ENCODE peak calls at places on chromosomes 6 and 20, in six cellular contexts. Z, S, C, A, H and V are unnamed samples.

GRCh38 chr20:16518068-16518783 is 55.0 kb downstream of the KIF16B start:
- DNase-seq in C (no peak), Z (peak; percentile 50), A (peak; percentile 45), S (no peak), H (peak; percentile 69), V (peak; percentile 19)

GRCh38 chr6:149938571-149939462 is 3.0 kb upstream of the ULBP2 start:
- DNase-seq in S (no peak), Z (no peak), H (no peak), C (no peak), A (no peak), V (no peak)

GRCh38 chr6:107473660-107474059 is 14.3 kb upstream of the PDSS2 start:
- DNase-seq in A (no peak), S (no peak), Z (no peak), C (no peak), H (no peak), V (no peak)

GRCh38 chr6:89204096-89204495 is 13.1 kb downstream of the GABRR1 start:
- DNase-seq in S (no peak), C (no peak), H (no peak), Z (no peak), A (no peak), V (peak; percentile 11)

GRCh38 chr20:25243416-25243979 is 4.4 kb upstream of the PYGB start:
- DNase-seq in H (no peak), C (no peak), A (no peak), S (no peak), Z (no peak), V (no peak)

GRCh38 chr6:44237021-44237812 is 9.7 kb upstream of the HSP90AB1 start:
- DNase-seq in C (peak; percentile 90), H (peak; percentile 96), Z (peak; percentile 93), S (peak; percentile 91), A (peak; percentile 94), V (peak; percentile 96)

GRCh38 chr6:2630362-2630761 is 120.4 kb downstream of the MYLK4 start:
- DNase-seq in C (peak; percentile 28), S (no peak), Z (no peak), A (no peak), H (peak; percentile 92), V (no peak)

GRCh38 chr20:18267815-18268214 is 20.5 kb upstream of the ZNF133 start:
- DNase-seq in S (no peak), A (no peak), C (no peak), Z (no peak), H (no peak), V (no peak)

GRCh38 chr6:73393278-73393677 is 1.4 kb upstream of the DDX43 start:
- DNase-seq in C (no peak), A (no peak), Z (no peak), H (no peak), S (no peak), V (no peak)

GRCh38 chr6:31626952-31627351 is 6.4 kb downstream of the PRRC2A start:
- DNase-seq in C (no peak), A (no peak), S (no peak), H (no peak), Z (no peak), V (no peak)

GRCh38 chr6:47655719-47656595 is 42.4 kb upstream of the ADGRF4 start:
- DNase-seq in H (peak; percentile 33), Z (no peak), C (no peak), A (peak; percentile 50), S (no peak), V (no peak)

GRCh38 chr20:10519361-10520048 is 84.4 kb downstream of the SLX4IP start:
- DNase-seq in C (no peak), S (no peak), Z (no peak), H (no peak), A (no peak), V (no peak)

GRCh38 chr6:32703347-32703746 is 36.9 kb upstream of the HLA-DQB1 start:
- DNase-seq in Z (no peak), H (no peak), A (no peak), S (no peak), C (no peak), V (no peak)

GRCh38 chr6:39061182-39061581 is 12.6 kb downstream of the GLP1R start:
- DNase-seq in S (no peak), Z (no peak), A (no peak), C (no peak), H (no peak), V (no peak)

GRCh38 chr6:118387921-118388701 is 160.0 kb upstream of the PLN start:
- DNase-seq in S (no peak), H (peak; percentile 2), Z (no peak), C (no peak), A (no peak), V (no peak)

GRCh38 chr6:53043626-53044025 is 21.6 kb upstream of the FBXO9 start:
- DNase-seq in A (no peak), C (no peak), H (no peak), Z (no peak), S (no peak), V (no peak)

DNA sequence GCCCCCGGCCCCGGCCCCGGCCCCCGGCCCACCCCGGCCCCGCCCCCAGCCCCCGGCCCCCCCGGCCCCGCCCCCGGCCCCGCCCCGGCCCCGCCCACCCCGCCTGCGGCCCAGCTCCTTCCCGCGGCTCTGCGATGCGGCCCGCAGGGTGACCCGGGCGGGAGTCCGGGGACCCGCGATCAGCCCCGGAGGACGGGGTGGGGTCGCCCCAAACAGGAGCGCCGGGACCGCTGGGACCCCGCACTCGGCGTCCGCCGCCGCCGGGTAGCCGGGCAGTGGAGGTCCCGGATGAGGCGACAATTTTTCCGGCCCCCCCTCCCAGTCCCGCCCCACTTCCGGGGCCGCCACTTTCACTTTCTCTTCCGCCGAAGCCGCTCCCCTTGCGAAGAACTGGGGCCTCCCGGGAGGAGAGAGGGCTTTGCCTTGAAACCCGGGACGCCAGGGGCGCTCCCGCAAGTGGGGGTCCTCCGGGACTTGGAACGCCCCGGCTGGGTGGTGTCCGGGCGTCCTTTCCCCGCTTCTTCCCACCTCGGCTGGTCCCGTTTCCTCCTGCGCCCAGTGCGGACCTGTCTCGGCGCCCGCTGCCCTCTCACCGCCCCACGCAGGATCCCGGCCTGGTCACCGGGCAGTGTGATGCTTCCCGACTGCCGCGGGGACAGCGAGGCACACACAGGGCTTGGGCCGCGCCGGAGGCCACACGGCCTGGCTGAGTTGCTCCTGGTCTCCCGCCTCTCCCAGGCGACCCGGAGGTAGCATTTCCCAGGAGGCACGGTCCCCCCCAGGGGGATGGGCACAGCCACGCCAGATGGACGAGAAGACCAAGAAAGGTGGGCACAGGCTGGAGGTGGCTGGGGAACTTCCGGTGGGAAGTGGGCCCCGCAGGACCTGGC is at the start of gene RBCK1:
- DNase-seq in Z (peak; percentile 76), H (peak; percentile 84), C (peak; percentile 92), S (peak; percentile 68), A (peak; percentile 89), V (peak; percentile 81)
- TF ChIP-seq POLR2A in Z (peak; percentile 32), H (peak; percentile 5), C (peak; percentile 45), S (no peak), A (peak; percentile 53), V (peak; percentile 72)

GRCh38 chr6:120373185-120373584 is 961.1 kb downstream of the TBC1D32 start:
- DNase-seq in H (no peak), S (no peak), Z (no peak), C (no peak), A (no peak), V (no peak)
- TF ChIP-seq POLR2A in H (no peak), S (no peak), Z (no peak), C (no peak), A (no peak), V (no peak)

DNA sequence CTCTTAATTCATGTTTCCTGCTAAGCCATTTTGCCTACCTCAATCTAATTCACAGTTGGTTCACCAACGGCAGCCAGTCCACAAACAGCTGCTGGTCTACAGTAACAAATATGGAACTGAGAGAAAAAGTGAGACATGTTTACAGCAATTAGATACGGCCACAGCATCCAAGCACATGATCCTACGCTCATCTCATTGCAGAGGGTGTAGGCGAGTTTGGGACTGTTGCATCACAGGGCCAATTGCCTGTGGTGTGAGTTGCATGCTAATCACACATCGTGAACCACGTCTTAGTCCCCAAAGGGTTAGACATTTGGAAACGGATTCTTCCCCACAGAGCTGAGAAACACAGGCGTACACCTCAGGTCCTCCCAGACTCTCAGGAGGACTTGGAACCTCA is 166.9 kb downstream of the EYA2 start:
- DNase-seq in A (no peak), S (no peak), Z (no peak), H (no peak), C (no peak), V (no peak)
- TF ChIP-seq POLR2A in A (no peak), S (no peak), Z (no peak), H (no peak), C (no peak), V (no peak)

DNA sequence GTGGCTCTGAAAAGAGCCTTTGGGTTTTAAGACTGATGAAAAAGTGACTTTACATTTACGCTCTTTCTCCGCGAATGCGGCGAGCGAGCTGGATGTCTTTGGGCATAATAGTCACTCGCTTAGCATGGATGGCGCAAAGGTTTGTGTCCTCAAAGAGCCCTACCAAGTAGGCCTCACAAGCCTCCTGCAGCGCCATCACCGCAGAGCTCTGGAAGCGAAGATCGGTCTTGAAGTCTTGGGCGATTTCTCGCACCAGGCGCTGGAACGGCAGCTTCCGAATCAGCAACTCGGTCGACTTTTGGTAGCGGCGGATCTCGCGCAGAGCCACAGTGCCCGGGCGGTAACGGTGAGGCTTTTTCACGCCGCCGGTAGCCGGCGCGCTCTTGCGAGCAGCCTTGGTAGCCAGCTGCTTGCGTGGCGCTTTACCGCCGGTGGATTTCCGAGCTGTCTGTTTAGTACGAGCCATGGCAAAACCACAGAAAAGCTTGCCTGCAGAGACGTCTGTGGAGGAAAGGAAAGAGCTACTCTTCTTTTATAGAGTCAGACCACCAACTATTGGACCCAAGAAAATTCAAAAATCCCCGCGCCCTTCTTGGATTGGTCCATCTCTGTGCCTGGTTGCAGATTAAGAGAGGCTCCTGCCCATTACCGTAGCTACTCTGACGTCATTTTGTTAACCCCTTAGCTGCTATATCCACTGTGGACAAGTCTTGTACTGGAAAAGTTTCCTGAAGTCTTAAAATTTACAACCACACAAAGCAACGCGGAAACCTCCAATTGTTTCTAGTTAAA is 55.4 kb upstream of the HFE start:
- DNase-seq in S (peak; percentile 90), C (peak; percentile 87), A (peak; percentile 85), H (peak; percentile 97), Z (peak; percentile 88), V (peak; percentile 61)
- TF ChIP-seq POLR2A in S (no peak), C (no peak), A (peak; percentile 71), H (peak; percentile 96), Z (peak; percentile 20), V (no peak)

DNA sequence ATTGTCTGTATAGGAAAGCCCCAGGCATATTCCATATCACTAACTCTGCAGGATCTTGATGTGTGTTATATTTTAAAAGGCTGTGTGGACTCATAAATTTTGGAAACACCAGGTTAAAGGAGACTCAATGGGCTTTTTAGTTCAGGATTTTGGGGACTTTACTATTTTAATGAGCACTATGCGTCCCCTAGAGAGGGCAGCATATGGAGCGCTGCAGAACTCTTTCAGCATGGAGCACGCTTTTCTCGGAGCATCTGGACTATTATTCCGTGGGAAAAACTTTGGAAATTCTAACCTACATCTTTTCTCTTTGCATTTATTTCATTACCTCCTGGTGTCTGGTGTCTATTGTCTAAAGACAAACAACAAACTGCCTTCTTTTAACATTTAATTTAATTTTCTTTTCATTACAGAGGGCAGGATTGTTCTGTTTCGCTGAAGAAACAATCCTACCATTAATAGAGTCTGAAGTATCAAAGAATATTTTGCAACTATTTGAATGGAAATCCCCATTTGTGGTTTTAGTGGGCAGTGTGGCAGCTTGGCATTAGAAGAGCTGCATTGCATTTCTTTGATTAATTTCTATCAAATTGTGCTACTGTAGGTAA is 399.9 kb upstream of the HSF2 start:
- DNase-seq in Z (no peak), C (no peak), A (no peak), S (no peak), H (no peak), V (no peak)
- TF ChIP-seq POLR2A in Z (no peak), C (no peak), A (no peak), S (no peak), H (no peak), V (no peak)